ENCODE peak calls at places on chromosomes 4 and X, in four cellular contexts. D is choroid plexus epithelial cell, C is NCI-H510A, O is anterior cingulate cortex. X is an unnamed sample.

GRCh38 chr4:111268769-111269414 is 646.0 kb upstream of the PITX2 start:
- DNase-seq in O (no peak), D (peak; percentile 29), C (no peak), X (no peak)

GRCh38 chrX:747176-747575 is 116.6 kb downstream of the SHOX start:
- DNase-seq in D (no peak), C (no peak), O (no peak), X (no peak)

GRCh38 chrX:31845003-31845402 is 773.2 kb upstream of the FTHL17 start:
- DNase-seq in C (no peak), O (no peak), D (peak; percentile 16), X (no peak)

GRCh38 chr4:44580231-44580630 is 71.2 kb downstream of the YIPF7 start:
- DNase-seq in C (no peak), O (no peak), D (no peak), X (no peak)

GRCh38 chr4:70505152-70505748 is 13.1 kb upstream of the AMTN start:
- DNase-seq in O (peak; percentile 34), D (peak; percentile 75), C (no peak), X (no peak)

GRCh38 chr4:42786350-42787070 is 106.0 kb upstream of the GRXCR1 start:
- DNase-seq in O (no peak), D (no peak), C (peak; percentile 48), X (peak; percentile 13)

GRCh38 chr4:70688795-70689231 is 481 bp downstream of the UTP3 start:
- DNase-seq in C (no peak), O (no peak), D (no peak), X (no peak)

GRCh38 chr4:48640699-48641098 is 139.4 kb downstream of the FRYL start:
- DNase-seq in O (no peak), D (no peak), C (no peak), X (no peak)

GRCh38 chrX:39724544-39724943 is 373.2 kb downstream of the BCOR start:
- DNase-seq in O (no peak), C (no peak), D (no peak), X (no peak)

GRCh38 chr4:101039367-101039766 is 308.0 kb downstream of the PPP3CA start:
- DNase-seq in O (no peak), C (no peak), D (no peak), X (no peak)

GRCh38 chrX:141439651-141440050 is 144.9 kb downstream of the SPANXA1 start:
- DNase-seq in C (no peak), O (no peak), D (peak; percentile 1), X (no peak)

GRCh38 chr4:121785479-121785878 is 15.6 kb upstream of the EXOSC9 start:
- DNase-seq in O (peak; percentile 15), D (peak; percentile 32), C (no peak), X (no peak)

GRCh38 chr4:5812506-5813229 is 80.2 kb downstream of the CRMP1 start:
- DNase-seq in C (peak; percentile 14), O (peak; percentile 11), D (peak; percentile 89), X (no peak)

GRCh38 chrX:153440556-153441135 is 5.2 kb downstream of the TREX2 start:
- DNase-seq in O (no peak), C (no peak), D (no peak), X (no peak)

GRCh38 chr4:1021386-1022050 is 10.1 kb downstream of the FGFRL1 start:
- DNase-seq in D (no peak), O (no peak), C (no peak), X (no peak)

GRCh38 chrX:10103023-10103422 is 53.8 kb upstream of the CLCN4 start:
- DNase-seq in C (no peak), D (peak; percentile 67), O (no peak), X (no peak)

GRCh38 chrX:102154218-102154860 is 1.4 kb downstream of the BEX5 start:
- DNase-seq in C (no peak), D (no peak), O (peak; percentile 1), X (peak; percentile 8)

GRCh38 chr4:104879367-104879766 is 267.3 kb upstream of the TET2 start:
- DNase-seq in O (no peak), D (no peak), C (no peak), X (no peak)

GRCh38 chrX:108304210-108304609 is 134.0 kb downstream of the COL4A6 start:
- DNase-seq in D (peak; percentile 52), O (no peak), C (no peak), X (peak; percentile 26)

GRCh38 chrX:121641560-121641959 is 594.1 kb downstream of the GLUD2 start:
- DNase-seq in O (no peak), C (peak; percentile 10), D (peak; percentile 64), X (no peak)

GRCh38 chrX:150269613-150270254 is 93.4 kb upstream of the MAMLD1 start:
- DNase-seq in D (no peak), O (no peak), C (no peak), X (no peak)

GRCh38 chrX:103248553-103248952 is 6.4 kb downstream of the TCEAL8 start:
- DNase-seq in O (no peak), D (peak; percentile 49), C (no peak), X (no peak)

X was measured in DMS79.